ENCODE peak calls at places on chromosomes 12 and 14, in five cellular contexts. One of them, this sample, is unnamed. For H3K27me3, the result is how much of the 10 kb centered on the place peaks cover.

GRCh38 chr14:20412422-20412821 is 879 bp downstream of the TEP1 start:
- DNase-seq in endothelial cell of umbilical vein: peak
- DNase-seq in thoracic aorta: no peak
- DNase-seq in ovary: no peak
- DNase-seq in tibial artery: no peak
- DNase-seq in this sample: no peak

GRCh38 chr14:24913746-24914145 is 136.2 kb downstream of the STXBP6 start:
- DNase-seq in endothelial cell of umbilical vein: no peak
- DNase-seq in thoracic aorta: no peak
- DNase-seq in ovary: no peak
- DNase-seq in tibial artery: no peak
- DNase-seq in this sample: no peak

GRCh38 chr14:104985675-104986486 is at the start of gene CLBA1:
- DNase-seq in endothelial cell of umbilical vein: peak
- DNase-seq in thoracic aorta: peak
- DNase-seq in ovary: peak
- DNase-seq in tibial artery: peak
- DNase-seq in this sample: peak

GRCh38 chr12:69161835-69162234 is 77.5 kb upstream of the CPSF6 start:
- DNase-seq in endothelial cell of umbilical vein: no peak
- DNase-seq in thoracic aorta: no peak
- DNase-seq in ovary: no peak
- DNase-seq in tibial artery: no peak
- DNase-seq in this sample: no peak

GRCh38 chr14:100361626-100362025 is 38.5 kb downstream of the SLC25A47 start:
- DNase-seq in endothelial cell of umbilical vein: no peak
- DNase-seq in thoracic aorta: no peak
- DNase-seq in ovary: no peak
- DNase-seq in tibial artery: no peak
- DNase-seq in this sample: no peak

GRCh38 chr12:27818421-27818918 is 38.4 kb upstream of the MANSC4 start:
- DNase-seq in endothelial cell of umbilical vein: peak
- DNase-seq in thoracic aorta: no peak
- DNase-seq in ovary: peak
- DNase-seq in tibial artery: no peak
- DNase-seq in this sample: peak

GRCh38 chr12:3236345-3237153 is 159.4 kb downstream of the TSPAN9 start:
- DNase-seq in endothelial cell of umbilical vein: peak
- DNase-seq in thoracic aorta: no peak
- DNase-seq in ovary: no peak
- DNase-seq in tibial artery: no peak
- DNase-seq in this sample: no peak

GRCh38 chr12:124039276-124039675 is 66.3 kb downstream of the ZNF664 start:
- DNase-seq in endothelial cell of umbilical vein: no peak
- DNase-seq in thoracic aorta: no peak
- DNase-seq in ovary: no peak
- DNase-seq in tibial artery: no peak
- DNase-seq in this sample: no peak

GRCh38 chr12:93243689-93244513 is 133.8 kb upstream of the NUDT4 start:
- DNase-seq in endothelial cell of umbilical vein: peak
- DNase-seq in thoracic aorta: no peak
- DNase-seq in ovary: no peak
- DNase-seq in tibial artery: peak
- DNase-seq in this sample: no peak

GRCh38 chr14:39339003-39339402 is 93.2 kb downstream of the FBXO33 start:
- DNase-seq in endothelial cell of umbilical vein: no peak
- DNase-seq in thoracic aorta: no peak
- DNase-seq in ovary: no peak
- DNase-seq in tibial artery: no peak
- DNase-seq in this sample: no peak
- H3K27ac ChIP-seq in endothelial cell of umbilical vein: no peak
- H3K27ac ChIP-seq in thoracic aorta: no peak
- H3K27ac ChIP-seq in ovary: no peak
- H3K27ac ChIP-seq in tibial artery: no peak
- H3K27ac ChIP-seq in this sample: no peak

GRCh38 chr12:132445884-132446471 is 44.0 kb upstream of the FBRSL1 start:
- DNase-seq in endothelial cell of umbilical vein: peak
- DNase-seq in thoracic aorta: no peak
- DNase-seq in ovary: peak
- DNase-seq in tibial artery: no peak
- DNase-seq in this sample: peak
- H3K4me3 ChIP-seq in endothelial cell of umbilical vein: peak
- H3K4me3 ChIP-seq in thoracic aorta: peak
- H3K4me3 ChIP-seq in ovary: peak
- H3K4me3 ChIP-seq in tibial artery: peak
- H3K4me3 ChIP-seq in this sample: peak

DNA sequence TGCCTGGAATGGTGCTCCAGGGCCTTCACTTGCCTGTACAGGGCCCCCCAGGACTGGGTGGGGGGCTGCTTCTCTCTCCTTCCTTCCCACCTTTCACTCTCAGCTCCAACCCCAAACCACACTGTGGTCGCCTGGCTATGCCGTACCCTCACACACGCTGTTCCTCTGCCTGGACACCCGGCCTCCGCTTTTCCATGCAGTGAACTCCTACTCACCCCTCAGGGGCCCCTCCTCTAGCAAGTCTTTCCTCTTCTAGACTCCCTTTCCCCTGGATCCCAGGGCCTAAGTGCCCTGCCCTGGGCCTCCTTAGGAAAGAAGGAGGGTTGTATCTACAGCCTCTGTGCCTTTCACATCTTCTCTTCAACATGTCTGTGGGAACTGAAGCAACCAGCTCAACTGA is 25.5 kb upstream of the DIO3 start:
- DNase-seq in endothelial cell of umbilical vein: no peak
- DNase-seq in thoracic aorta: no peak
- DNase-seq in ovary: no peak
- DNase-seq in tibial artery: no peak
- DNase-seq in this sample: no peak
- H3K27me3 ChIP-seq in endothelial cell of umbilical vein: under half
- H3K27me3 ChIP-seq in thoracic aorta: under half
- H3K27me3 ChIP-seq in ovary: under half
- H3K27me3 ChIP-seq in tibial artery: under half
- H3K27me3 ChIP-seq in this sample: under half

GRCh38 chr12:116068371-116068770 is 209.1 kb downstream of the MED13L start:
- DNase-seq in endothelial cell of umbilical vein: no peak
- DNase-seq in thoracic aorta: no peak
- DNase-seq in ovary: no peak
- DNase-seq in tibial artery: no peak
- DNase-seq in this sample: no peak
- H3K27ac ChIP-seq in endothelial cell of umbilical vein: no peak
- H3K27ac ChIP-seq in thoracic aorta: no peak
- H3K27ac ChIP-seq in ovary: no peak
- H3K27ac ChIP-seq in tibial artery: no peak
- H3K27ac ChIP-seq in this sample: peak

DNA sequence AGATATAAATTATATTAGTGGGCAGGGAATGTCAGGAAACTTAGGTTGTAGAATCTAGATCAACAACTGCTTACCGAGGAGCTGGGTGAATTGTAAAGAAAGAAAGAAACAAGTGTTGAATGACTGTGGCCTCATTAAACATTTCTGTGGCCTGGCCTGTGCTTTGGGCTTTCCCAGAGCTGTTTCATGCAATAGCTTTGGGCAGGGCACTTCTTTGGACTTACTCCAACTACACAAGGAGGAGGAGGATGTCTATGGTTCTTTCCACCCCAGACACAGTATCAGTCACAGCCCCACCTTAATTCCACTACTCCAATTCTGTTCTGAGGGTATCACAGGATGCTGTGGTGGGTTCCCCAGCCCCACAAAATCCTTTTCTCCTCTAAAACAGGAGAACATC is 38.0 kb downstream of the DPF3 start:
- DNase-seq in endothelial cell of umbilical vein: no peak
- DNase-seq in thoracic aorta: no peak
- DNase-seq in ovary: no peak
- DNase-seq in tibial artery: no peak
- DNase-seq in this sample: no peak
- H3K4me3 ChIP-seq in endothelial cell of umbilical vein: no peak
- H3K4me3 ChIP-seq in thoracic aorta: no peak
- H3K4me3 ChIP-seq in ovary: no peak
- H3K4me3 ChIP-seq in tibial artery: no peak
- H3K4me3 ChIP-seq in this sample: no peak

GRCh38 chr12:75209782-75210138 is at the start of gene KCNC2:
- DNase-seq in endothelial cell of umbilical vein: no peak
- DNase-seq in thoracic aorta: no peak
- DNase-seq in ovary: no peak
- DNase-seq in tibial artery: no peak
- DNase-seq in this sample: no peak

GRCh38 chr12:75208851-75209781 is 523 bp downstream of the KCNC2 start:
- DNase-seq in endothelial cell of umbilical vein: peak
- DNase-seq in thoracic aorta: no peak
- DNase-seq in ovary: peak
- DNase-seq in tibial artery: no peak
- DNase-seq in this sample: peak

GRCh38 chr12:75207338-75208083 is 2.1 kb downstream of the KCNC2 start:
- DNase-seq in endothelial cell of umbilical vein: no peak
- DNase-seq in thoracic aorta: no peak
- DNase-seq in ovary: no peak
- DNase-seq in tibial artery: no peak
- DNase-seq in this sample: no peak

GRCh38 chr12:75205556-75205955 is 4.1 kb downstream of the KCNC2 start:
- DNase-seq in endothelial cell of umbilical vein: no peak
- DNase-seq in thoracic aorta: no peak
- DNase-seq in ovary: no peak
- DNase-seq in tibial artery: no peak
- DNase-seq in this sample: no peak
- H3K27me3 ChIP-seq in endothelial cell of umbilical vein: under half
- H3K27me3 ChIP-seq in thoracic aorta: under half
- H3K27me3 ChIP-seq in ovary: under half
- H3K27me3 ChIP-seq in tibial artery: under half
- H3K27me3 ChIP-seq in this sample: under half

GRCh38 chr12:91250273-91250672 is 67.7 kb upstream of the DCN start:
- DNase-seq in endothelial cell of umbilical vein: no peak
- DNase-seq in thoracic aorta: no peak
- DNase-seq in ovary: no peak
- DNase-seq in tibial artery: no peak
- DNase-seq in this sample: no peak
- H3K27ac ChIP-seq in endothelial cell of umbilical vein: no peak
- H3K27ac ChIP-seq in thoracic aorta: no peak
- H3K27ac ChIP-seq in ovary: peak
- H3K27ac ChIP-seq in tibial artery: no peak
- H3K27ac ChIP-seq in this sample: peak

DNA sequence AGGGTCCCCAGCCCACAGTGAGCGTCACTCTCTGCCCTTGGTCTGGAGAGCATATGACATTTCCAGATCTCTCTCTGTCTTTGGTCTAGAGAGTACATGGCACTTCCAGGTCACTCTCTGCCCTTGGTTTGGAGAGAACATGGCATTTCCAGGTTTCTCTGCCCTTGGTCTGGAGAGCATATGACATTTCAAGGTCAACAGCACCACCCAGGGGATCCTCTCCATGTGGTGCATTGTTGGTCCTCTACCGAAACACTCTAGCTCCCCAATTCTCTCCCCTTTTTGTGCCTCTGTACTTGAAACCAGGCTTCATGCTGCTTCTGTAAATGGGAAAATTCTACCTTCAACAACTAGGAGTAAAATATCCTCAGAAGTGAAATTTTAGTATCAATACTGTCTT is 399.4 kb downstream of the NELL2 start:
- DNase-seq in endothelial cell of umbilical vein: no peak
- DNase-seq in thoracic aorta: no peak
- DNase-seq in ovary: no peak
- DNase-seq in tibial artery: no peak
- DNase-seq in this sample: no peak
- H3K4me3 ChIP-seq in endothelial cell of umbilical vein: no peak
- H3K4me3 ChIP-seq in thoracic aorta: no peak
- H3K4me3 ChIP-seq in ovary: no peak
- H3K4me3 ChIP-seq in tibial artery: no peak
- H3K4me3 ChIP-seq in this sample: no peak

GRCh38 chr14:60510976-60511599 is 2.1 kb downstream of the SIX6 start:
- DNase-seq in endothelial cell of umbilical vein: no peak
- DNase-seq in thoracic aorta: no peak
- DNase-seq in ovary: no peak
- DNase-seq in tibial artery: no peak
- DNase-seq in this sample: no peak

GRCh38 chr14:60514378-60515243 is 5.7 kb downstream of the SIX6 start:
- DNase-seq in endothelial cell of umbilical vein: no peak
- DNase-seq in thoracic aorta: no peak
- DNase-seq in ovary: no peak
- DNase-seq in tibial artery: peak
- DNase-seq in this sample: peak

GRCh38 chr14:60512952-60513554 is 4.1 kb downstream of the SIX6 start:
- DNase-seq in endothelial cell of umbilical vein: no peak
- DNase-seq in thoracic aorta: no peak
- DNase-seq in ovary: no peak
- DNase-seq in tibial artery: no peak
- DNase-seq in this sample: no peak

GRCh38 chr14:60515696-60516284 is 6.8 kb downstream of the SIX6 start:
- DNase-seq in endothelial cell of umbilical vein: no peak
- DNase-seq in thoracic aorta: no peak
- DNase-seq in ovary: no peak
- DNase-seq in tibial artery: no peak
- DNase-seq in this sample: no peak

DNA sequence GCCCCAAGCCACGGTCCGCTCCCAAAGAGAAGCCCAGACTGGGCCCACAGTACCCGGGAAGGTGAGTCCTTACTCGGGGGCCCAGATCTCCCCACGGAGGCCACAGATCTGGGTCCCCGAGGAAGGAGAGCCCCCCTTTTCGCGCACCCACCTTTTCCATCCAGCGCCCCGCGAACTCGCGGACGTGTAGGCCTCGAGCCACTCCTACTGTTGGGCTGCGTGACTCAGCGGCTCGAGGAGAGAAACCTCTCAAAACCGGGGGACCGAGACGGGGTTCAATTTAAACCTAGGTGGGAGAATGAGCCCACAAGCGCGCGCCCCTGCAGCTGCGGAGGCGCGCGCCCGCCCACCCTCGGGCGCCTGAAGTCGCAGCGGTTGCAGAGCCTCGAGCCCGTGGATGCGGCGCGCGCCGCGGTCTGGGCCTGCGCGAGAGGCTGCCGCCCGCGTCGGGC is 6.3 kb downstream of the SIX6 start:
- DNase-seq in endothelial cell of umbilical vein: no peak
- DNase-seq in thoracic aorta: no peak
- DNase-seq in ovary: no peak
- DNase-seq in tibial artery: no peak
- DNase-seq in this sample: peak
- H3K27me3 ChIP-seq in endothelial cell of umbilical vein: half or more
- H3K27me3 ChIP-seq in thoracic aorta: under half
- H3K27me3 ChIP-seq in ovary: under half
- H3K27me3 ChIP-seq in tibial artery: half or more
- H3K27me3 ChIP-seq in this sample: under half

GRCh38 chr12:18818584-18818983 is 80.7 kb downstream of the CAPZA3 start:
- DNase-seq in endothelial cell of umbilical vein: no peak
- DNase-seq in thoracic aorta: no peak
- DNase-seq in ovary: no peak
- DNase-seq in tibial artery: no peak
- DNase-seq in this sample: no peak
- H3K27ac ChIP-seq in endothelial cell of umbilical vein: no peak
- H3K27ac ChIP-seq in thoracic aorta: no peak
- H3K27ac ChIP-seq in ovary: no peak
- H3K27ac ChIP-seq in tibial artery: no peak
- H3K27ac ChIP-seq in this sample: no peak